ENCODE peak calls at places on chromosomes 16 and 17, in six cellular contexts. T is tibial nerve, R is body of pancreas, X is uterus, S is A549, H is Peyer's patch. I is an unnamed sample.

GRCh38 chr16:56206951-56207350 is 15.7 kb downstream of the GNAO1 start:
- DNase-seq in T (no peak), R (no peak), X (no peak), S (no peak), H (no peak), I (no peak)

GRCh38 chr16:14097182-14097951 is 26.2 kb downstream of the MRTFB start:
- DNase-seq in T (no peak), R (peak), X (no peak), S (no peak), H (no peak), I (no peak)

GRCh38 chr17:20206068-20206467 is 196.9 kb downstream of the SPECC1 start:
- DNase-seq in T (no peak), R (no peak), X (peak), S (peak), H (no peak), I (peak)

GRCh38 chr17:73489333-73489732 is 154.9 kb downstream of the SDK2 start:
- DNase-seq in T (no peak), R (no peak), X (no peak), S (no peak), H (no peak), I (no peak)

GRCh38 chr16:23353440-23353839 is 51.3 kb downstream of the SCNN1B start:
- DNase-seq in T (no peak), R (peak), X (no peak), S (no peak), H (no peak), I (no peak)

GRCh38 chr16:27475561-27475960 is 73.6 kb downstream of the IL21R start:
- DNase-seq in T (no peak), R (no peak), X (no peak), S (no peak), H (no peak), I (no peak)

GRCh38 chr16:51465026-51465425 is 314.0 kb upstream of the SALL1 start:
- DNase-seq in T (no peak), R (no peak), X (no peak), S (no peak), H (no peak), I (no peak)

GRCh38 chr16:78443780-78444422 is 344.4 kb downstream of the WWOX start:
- DNase-seq in T (no peak), R (no peak), X (no peak), S (no peak), H (no peak), I (peak)

GRCh38 chr17:29172589-29172988 is 7.6 kb downstream of the MYO18A start:
- DNase-seq in T (no peak), R (peak), X (no peak), S (no peak), H (peak), I (no peak)

GRCh38 chr16:81315271-81316175 is 761 bp downstream of the GAN start:
- DNase-seq in T (peak), R (peak), X (peak), S (peak), H (peak), I (peak)

GRCh38 chr16:79429276-79430128 is 171.0 kb downstream of the MAF start:
- DNase-seq in T (no peak), R (no peak), X (peak), S (no peak), H (no peak), I (no peak)

GRCh38 chr17:62995377-62995885 is 29.4 kb downstream of the TANC2 start:
- DNase-seq in T (no peak), R (peak), X (no peak), S (peak), H (peak), I (peak)

GRCh38 chr17:61645898-61646297 is 54.9 kb upstream of the NACA2 start:
- DNase-seq in T (no peak), R (no peak), X (no peak), S (no peak), H (no peak), I (no peak)

GRCh38 chr17:36597229-36597628 is 4.2 kb upstream of the MRM1 start:
- DNase-seq in T (no peak), R (no peak), X (no peak), S (no peak), H (peak), I (peak)

GRCh38 chr16:66044616-66045015 is 321.9 kb upstream of the CDH5 start:
- DNase-seq in T (no peak), R (no peak), X (no peak), S (no peak), H (no peak), I (no peak)

GRCh38 chr17:50345443-50346312 is at the start of gene XYLT2:
- DNase-seq in T (peak), R (peak), X (peak), S (peak), H (peak), I (peak)

GRCh38 chr17:17921192-17922082 is 50.8 kb downstream of the TOM1L2 start:
- DNase-seq in T (no peak), R (peak), X (peak), S (peak), H (peak), I (no peak)

GRCh38 chr16:56603589-56603988 is 4.8 kb upstream of the MT2A start:
- DNase-seq in T (no peak), R (peak), X (no peak), S (peak), H (peak), I (peak)

GRCh38 chr16:85162478-85163277 is 50.4 kb upstream of the CIBAR2 start:
- DNase-seq in T (peak), R (peak), X (peak), S (no peak), H (peak), I (no peak)

GRCh38 chr17:2418572-2418971 is 17.7 kb upstream of the MNT start:
- DNase-seq in T (no peak), R (peak), X (no peak), S (no peak), H (no peak), I (no peak)

GRCh38 chr17:1111599-1112443 is 68.0 kb downstream of the ABR start:
- DNase-seq in T (no peak), R (no peak), X (no peak), S (peak), H (no peak), I (no peak)
- TF ChIP-seq POLR2A in T (no peak), R (no peak), X (no peak), S (no peak), H (no peak), I (no peak)

DNA sequence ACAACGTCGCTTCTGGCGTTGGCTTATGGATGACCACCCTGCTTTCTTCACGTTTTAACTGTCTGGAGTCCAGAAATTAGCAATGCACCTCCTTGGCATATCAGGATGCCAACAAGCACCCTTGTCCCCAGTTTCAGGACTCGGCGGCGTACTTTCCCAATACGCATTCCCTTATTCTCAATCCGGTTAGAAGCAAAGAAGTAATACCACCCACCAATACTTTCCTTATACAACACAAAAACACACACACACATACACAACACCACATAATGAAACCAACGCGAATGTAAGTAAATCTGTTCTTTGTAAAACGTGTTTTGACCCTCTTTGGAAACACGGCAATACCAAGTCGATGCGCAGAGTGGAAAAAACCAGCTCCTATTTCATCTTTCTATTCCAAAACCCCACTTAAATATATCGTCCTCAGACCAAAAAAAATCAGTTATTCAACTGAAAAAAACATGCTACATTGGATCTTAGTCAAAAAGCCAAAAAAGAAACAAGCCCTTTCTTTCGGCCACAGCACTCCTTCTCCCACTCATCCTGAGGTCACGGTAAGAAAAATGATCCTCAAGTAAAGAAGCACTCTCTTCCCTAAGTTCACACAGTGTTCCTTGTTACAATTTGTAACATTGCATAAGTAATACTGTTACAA is 31.1 kb upstream of the ARL4D start:
- DNase-seq in T (no peak), R (no peak), X (peak), S (peak), H (no peak), I (no peak)
- TF ChIP-seq POLR2A in T (no peak), R (no peak), X (no peak), S (peak), H (no peak), I (peak)

DNA sequence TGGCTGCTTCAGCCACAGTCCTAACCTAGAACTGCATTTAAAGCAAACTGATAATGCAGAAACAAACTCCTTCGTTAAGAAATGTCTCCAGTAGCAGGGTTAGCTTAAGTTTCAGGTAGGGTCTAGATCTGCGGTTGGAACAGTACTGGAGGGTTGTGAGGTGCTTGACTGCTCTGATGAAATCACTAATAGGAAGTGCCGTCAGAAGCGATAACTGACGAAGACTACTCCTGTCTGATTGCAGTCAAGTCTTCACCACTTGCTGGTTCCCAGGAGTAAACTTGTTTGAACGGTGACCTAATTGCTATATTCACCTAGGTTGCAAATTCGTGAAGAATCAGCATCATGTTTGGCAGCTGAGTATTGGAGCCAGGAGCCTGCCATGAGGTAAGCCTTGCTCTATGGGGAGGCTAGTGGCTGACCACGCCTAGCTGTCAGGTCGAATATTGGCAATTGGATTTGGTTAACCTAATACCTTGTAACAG is 24.5 kb downstream of the TRPV2 start:
- DNase-seq in T (no peak), R (peak), X (no peak), S (no peak), H (no peak), I (peak)
- TF ChIP-seq POLR2A in T (no peak), R (no peak), X (no peak), S (no peak), H (no peak), I (peak)

DNA sequence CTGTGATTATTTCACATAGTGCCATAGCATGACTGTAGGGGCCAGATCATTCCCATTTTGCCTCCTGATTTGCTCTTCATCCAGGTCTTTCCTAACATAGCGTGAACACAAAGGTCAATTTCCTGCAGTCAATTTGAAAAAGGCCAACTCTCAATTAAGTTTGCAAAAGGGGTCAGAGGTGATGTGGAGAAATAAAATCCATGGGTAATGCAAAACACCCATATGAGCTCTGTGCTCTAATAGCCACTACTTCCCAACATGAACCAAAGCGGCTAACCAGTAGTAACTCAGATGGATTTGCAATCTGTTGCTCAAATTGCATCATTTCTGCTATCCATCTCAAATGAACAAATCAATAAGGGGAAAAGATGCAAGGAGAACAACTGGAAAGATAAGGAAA is 275.5 kb upstream of the SOX9 start:
- DNase-seq in T (no peak), R (no peak), X (no peak), S (no peak), H (no peak), I (no peak)
- TF ChIP-seq POLR2A in T (no peak), R (no peak), X (no peak), S (no peak), H (no peak), I (no peak)

GRCh38 chr16:48358419-48358818 is 26.8 kb downstream of the SIAH1 start:
- DNase-seq in T (no peak), R (no peak), X (no peak), S (no peak), H (no peak), I (no peak)

GRCh38 chr16:48356633-48357376 is 28.4 kb downstream of the SIAH1 start:
- DNase-seq in T (no peak), R (no peak), X (no peak), S (no peak), H (no peak), I (no peak)

GRCh38 chr16:48353565-48354163 is 31.5 kb downstream of the SIAH1 start:
- DNase-seq in T (peak), R (peak), X (peak), S (peak), H (peak), I (peak)

GRCh38 chr16:48352648-48353347 is 32.4 kb downstream of the SIAH1 start:
- DNase-seq in T (no peak), R (no peak), X (no peak), S (no peak), H (no peak), I (no peak)

DNA sequence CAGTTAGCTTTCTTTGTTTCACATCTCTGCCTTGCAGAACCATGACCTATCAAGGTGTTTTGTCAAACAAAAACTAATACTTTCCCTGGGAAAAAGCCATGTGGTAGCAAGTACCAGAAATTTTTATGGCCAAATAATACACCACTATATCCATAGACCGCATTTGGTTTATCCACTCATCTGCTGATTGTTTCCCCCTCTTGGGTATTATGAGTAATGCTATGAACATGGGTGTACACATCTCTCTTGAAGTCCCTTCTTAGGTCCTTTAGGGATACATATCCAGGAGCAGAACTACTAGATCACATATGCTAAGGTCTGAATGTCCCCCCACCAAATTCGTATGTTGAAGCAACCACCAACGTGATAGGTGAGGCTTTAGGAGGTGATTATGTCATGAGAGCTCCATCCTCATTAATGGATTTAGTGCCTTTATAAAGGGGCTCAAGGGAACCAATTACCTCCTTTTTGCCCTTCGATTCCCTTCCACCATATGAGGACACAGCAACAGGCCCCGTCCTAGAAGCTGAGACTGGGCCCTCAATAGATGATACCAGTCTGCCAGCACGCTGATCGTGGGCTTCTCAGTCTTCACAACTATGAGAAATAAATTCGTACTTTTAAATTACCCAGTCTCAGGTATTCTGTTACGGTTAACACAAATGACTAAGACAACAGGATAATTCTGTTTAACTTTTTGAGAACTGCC is 30.2 kb downstream of the SIAH1 start:
- DNase-seq in T (no peak), R (no peak), X (no peak), S (no peak), H (no peak), I (no peak)
- TF ChIP-seq POLR2A in T (no peak), R (no peak), X (no peak), S (no peak), H (no peak), I (no peak)

GRCh38 chr17:31130286-31131224 is 35.8 kb downstream of the NF1 start:
- DNase-seq in T (no peak), R (no peak), X (no peak), S (no peak), H (no peak), I (no peak)
- TF ChIP-seq POLR2A in T (no peak), R (no peak), X (no peak), S (no peak), H (no peak), I (no peak)

GRCh38 chr17:58517378-58517927 is 3.0 kb upstream of the MTMR4 start:
- DNase-seq in T (no peak), R (no peak), X (no peak), S (peak), H (no peak), I (no peak)
- TF ChIP-seq POLR2A in T (peak), R (peak), X (peak), S (peak), H (peak), I (no peak)

GRCh38 chr16:21158208-21159110 is at the start of gene LDAF1:
- DNase-seq in T (peak), R (peak), X (peak), S (peak), H (peak), I (peak)
- TF ChIP-seq POLR2A in T (peak), R (peak), X (peak), S (no peak), H (peak), I (peak)

GRCh38 chr16:86199871-86200700 is 301.1 kb downstream of the IRF8 start:
- DNase-seq in T (no peak), R (no peak), X (no peak), S (no peak), H (peak), I (no peak)

GRCh38 chr16:86202267-86202666 is 303.3 kb downstream of the IRF8 start:
- DNase-seq in T (no peak), R (no peak), X (no peak), S (no peak), H (no peak), I (no peak)

GRCh38 chr16:86199182-86199581 is 300.2 kb downstream of the IRF8 start:
- DNase-seq in T (no peak), R (no peak), X (no peak), S (no peak), H (no peak), I (no peak)

GRCh38 chr16:86201746-86202145 is 302.8 kb downstream of the IRF8 start:
- DNase-seq in T (no peak), R (no peak), X (no peak), S (no peak), H (no peak), I (no peak)

GRCh38 chr16:86200722-86201121 is 301.8 kb downstream of the IRF8 start:
- DNase-seq in T (no peak), R (no peak), X (no peak), S (no peak), H (no peak), I (no peak)
- TF ChIP-seq POLR2A in T (no peak), R (no peak), X (no peak), S (no peak), H (no peak), I (no peak)

DNA sequence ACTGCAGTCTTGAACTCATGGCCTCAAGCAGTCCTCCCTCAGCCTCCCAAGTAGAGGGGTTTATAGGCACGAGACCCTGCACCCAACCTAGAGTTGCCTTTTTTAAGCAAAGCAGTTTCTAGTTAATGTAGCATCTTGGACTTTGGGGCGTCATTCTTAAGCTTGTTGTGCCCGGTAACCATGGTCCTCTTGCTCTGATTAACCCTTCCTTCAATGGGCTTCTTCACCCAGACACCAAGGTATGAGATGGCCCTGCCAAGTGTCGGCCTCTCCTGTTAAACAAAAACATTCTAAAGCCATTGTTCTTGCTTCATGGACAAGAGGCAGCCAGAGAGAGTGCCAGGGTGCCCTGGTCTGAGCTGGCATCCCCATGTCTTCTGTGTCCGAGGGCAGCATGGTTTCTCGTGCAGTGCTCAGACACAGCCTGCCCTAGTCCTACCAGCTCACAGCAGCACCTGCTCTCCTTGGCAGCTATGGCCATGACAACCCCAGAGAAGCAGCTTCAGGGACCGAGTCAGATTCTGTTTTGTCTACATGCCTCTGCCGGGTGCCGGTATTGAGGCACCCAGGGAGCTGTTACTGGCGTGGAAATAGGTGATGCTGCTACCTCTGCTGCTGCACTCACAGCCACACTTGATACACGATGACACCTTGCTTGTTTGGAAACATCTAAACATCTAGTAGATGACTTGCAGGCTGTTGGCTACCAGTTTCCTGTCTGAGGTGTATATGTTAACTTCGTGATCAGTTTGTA is 3.3 kb downstream of the RPL13 start:
- DNase-seq in T (no peak), R (no peak), X (no peak), S (no peak), H (no peak), I (no peak)
- TF ChIP-seq POLR2A in T (no peak), R (no peak), X (no peak), S (no peak), H (no peak), I (no peak)

I was measured in erythroblast.